ENCODE peak calls at places on chromosome 7, in five cellular contexts. C is astrocyte of the cerebellum, O is tibial nerve, I is gastrocnemius medialis, K is GM12878. R is an unnamed sample.

GRCh38 chr7:32030904-32031692 is 39.1 kb downstream of the PDE1C start:
- DNase-seq in K (no peak), I (no peak), C (no peak), O (no peak), R (no peak)

GRCh38 chr7:127287133-127287532 is 34.4 kb upstream of the GRM8 start:
- DNase-seq in O (no peak), K (no peak), C (no peak), I (no peak), R (no peak)

GRCh38 chr7:157980774-157981173 is 606.8 kb downstream of the PTPRN2 start:
- DNase-seq in C (no peak), I (no peak), O (no peak), K (no peak), R (no peak)

GRCh38 chr7:77426521-77427051 is 10.4 kb upstream of the GSAP start:
- DNase-seq in K (no peak), C (no peak), I (no peak), O (no peak), R (no peak)

GRCh38 chr7:69651101-69651590 is 52.9 kb downstream of the AUTS2 start:
- DNase-seq in I (no peak), C (no peak), K (peak), O (no peak), R (peak)

GRCh38 chr7:116407165-116407564 is 92.4 kb upstream of the CAV2 start:
- DNase-seq in O (no peak), I (no peak), K (no peak), C (no peak), R (no peak)

GRCh38 chr7:101923276-101923985 is 106.0 kb downstream of the CUX1 start:
- DNase-seq in C (no peak), O (no peak), I (peak), K (no peak), R (no peak)

GRCh38 chr7:80721880-80722595 is 83.6 kb downstream of the CD36 start:
- DNase-seq in C (no peak), O (no peak), I (no peak), K (no peak), R (no peak)

GRCh38 chr7:1458676-1459511 is at the start of gene MICALL2:
- DNase-seq in K (no peak), O (peak), I (peak), C (peak), R (no peak)

GRCh38 chr7:94907420-94908203 is at the start of gene PPP1R9A:
- DNase-seq in C (no peak), I (peak), O (no peak), K (no peak), R (peak)

GRCh38 chr7:897771-898376 is 21.5 kb downstream of the GET4 start:
- DNase-seq in K (no peak), O (no peak), I (no peak), C (no peak), R (no peak)

GRCh38 chr7:17384400-17384799 is 85.9 kb downstream of the AHR start:
- DNase-seq in O (no peak), I (no peak), K (no peak), C (no peak), R (no peak)

GRCh38 chr7:55253188-55253587 is 111.9 kb upstream of the LANCL2 start:
- DNase-seq in I (no peak), O (no peak), C (no peak), K (no peak), R (no peak)

GRCh38 chr7:55255501-55256445 is 109.4 kb upstream of the LANCL2 start:
- DNase-seq in K (peak), C (peak), O (peak), I (peak), R (peak)

GRCh38 chr7:55252386-55252785 is 112.8 kb upstream of the LANCL2 start:
- DNase-seq in K (no peak), C (no peak), O (no peak), I (no peak), R (no peak)

GRCh38 chr7:55254596-55255500 is 110.3 kb upstream of the LANCL2 start:
- DNase-seq in C (peak), K (no peak), I (peak), O (peak), R (peak)

DNA sequence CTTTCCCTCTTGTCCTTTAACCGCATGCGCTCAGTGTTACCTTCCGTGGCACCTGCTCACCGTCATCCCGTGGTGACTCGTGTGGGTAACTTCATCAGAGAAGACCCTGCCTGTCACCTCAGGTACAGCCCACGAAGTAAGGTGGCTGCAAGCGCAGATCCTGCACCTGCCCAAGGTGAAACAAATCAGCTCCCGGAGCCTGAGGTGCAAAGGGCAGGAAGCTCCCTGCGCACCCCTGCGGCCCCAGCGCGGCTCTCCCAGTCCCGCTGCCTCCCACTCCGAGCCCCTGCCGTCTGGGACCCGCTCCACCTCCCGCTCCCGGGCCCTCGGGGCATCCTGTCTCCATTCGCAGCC is 110.9 kb upstream of the LANCL2 start:
- DNase-seq in O (no peak), I (no peak), C (no peak), K (no peak), R (no peak)
- H3K4me3 ChIP-seq in O (peak), I (peak), C (peak), K (no peak), R (no peak)

GRCh38 chr7:128341733-128342132 is 2.0 kb downstream of the RBM28 start:
- DNase-seq in C (no peak), O (no peak), K (no peak), I (no peak), R (no peak)
- H3K4me3 ChIP-seq in C (no peak), O (no peak), K (peak), I (no peak), R (no peak)

GRCh38 chr7:149743481-149743880 is 29.9 kb downstream of the ZNF467 start:
- DNase-seq in O (no peak), C (no peak), K (no peak), I (no peak), R (no peak)

GRCh38 chr7:149742075-149742701 is 31.2 kb downstream of the ZNF467 start:
- DNase-seq in K (no peak), O (peak), C (peak), I (peak), R (no peak)

GRCh38 chr7:149736478-149737360 is 36.7 kb downstream of the ZNF467 start:
- DNase-seq in K (no peak), O (no peak), C (no peak), I (no peak), R (no peak)

GRCh38 chr7:149735779-149736477 is 37.5 kb downstream of the ZNF467 start:
- DNase-seq in C (no peak), I (no peak), K (no peak), O (no peak), R (no peak)

DNA sequence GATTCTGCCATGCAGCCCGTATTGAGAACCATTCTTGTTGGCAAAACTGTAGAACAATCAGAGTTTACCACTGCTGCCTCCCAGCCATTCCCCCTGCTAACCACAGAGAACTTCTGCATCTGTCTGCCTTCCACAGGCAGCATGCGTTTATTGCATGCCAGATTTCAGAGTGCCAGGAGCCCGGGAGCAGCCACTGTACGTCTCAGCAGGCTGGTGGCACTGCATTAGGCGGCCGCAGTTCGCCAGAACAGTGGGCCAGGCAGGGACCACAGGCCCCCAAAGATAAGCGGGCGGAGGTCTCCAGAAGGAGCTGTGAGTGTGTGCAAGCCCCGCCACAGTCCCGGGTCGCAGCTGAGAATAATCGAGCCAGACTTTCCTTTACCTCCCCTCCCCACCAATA is 31.8 kb downstream of the ZNF467 start:
- DNase-seq in I (peak), K (no peak), O (no peak), C (no peak), R (no peak)
- H3K4me3 ChIP-seq in I (peak), K (peak), O (no peak), C (peak), R (peak)

GRCh38 chr7:131074585-131074984 is 253.1 kb upstream of the MKLN1 start:
- DNase-seq in O (no peak), K (no peak), I (no peak), C (no peak), R (no peak)

GRCh38 chr7:131074043-131074442 is 253.6 kb upstream of the MKLN1 start:
- DNase-seq in K (no peak), O (no peak), I (no peak), C (no peak), R (no peak)

GRCh38 chr7:131072505-131073091 is 255.1 kb upstream of the MKLN1 start:
- DNase-seq in O (no peak), I (no peak), K (no peak), C (no peak), R (no peak)

GRCh38 chr7:131068604-131069021 is 259.1 kb upstream of the MKLN1 start:
- DNase-seq in C (no peak), K (no peak), O (no peak), I (no peak), R (no peak)

GRCh38 chr7:131071786-131072504 is 255.7 kb upstream of the MKLN1 start:
- DNase-seq in O (no peak), K (no peak), C (peak), I (no peak), R (no peak)
- H3K4me3 ChIP-seq in O (no peak), K (no peak), C (peak), I (peak), R (no peak)

DNA sequence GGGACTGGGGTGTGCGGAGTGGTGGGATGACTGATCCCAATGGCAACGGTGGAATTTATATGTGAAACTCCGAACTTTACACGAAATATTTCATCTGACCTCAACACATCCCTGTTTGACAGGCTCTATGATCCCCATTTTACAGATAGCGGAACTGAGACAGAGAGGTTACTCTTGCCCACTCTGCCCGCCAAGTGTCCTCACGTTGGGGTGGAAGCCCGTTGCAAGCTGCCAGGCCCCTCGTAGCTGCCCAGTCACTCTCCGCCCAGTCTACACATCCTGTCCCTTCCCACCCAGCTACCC is 397 bp upstream of the NFE2L3 start:
- DNase-seq in C (no peak), K (no peak), I (no peak), O (no peak), R (no peak)
- H3K4me3 ChIP-seq in C (peak), K (peak), I (peak), O (peak), R (peak)

R was measured in GM06990.